ENCODE peak calls at places on chromosome 18, in four cellular contexts. J is K562, Z is GM12878, V is HL-60. E is an unnamed sample.

GRCh38 chr18:9887992-9888391 is 2.2 kb downstream of the TXNDC2 start:
- DNase-seq in J (no peak), Z (no peak), V (no peak), E (no peak)

GRCh38 chr18:50310080-50310479 is 22.6 kb upstream of the CXXC1 start:
- DNase-seq in J (no peak), Z (no peak), V (peak), E (no peak)

GRCh38 chr18:54205951-54206350 is 18.5 kb downstream of the MBD2 start:
- DNase-seq in J (no peak), Z (no peak), V (no peak), E (no peak)

GRCh38 chr18:55522011-55522410 is 66.0 kb downstream of the TCF4 start:
- DNase-seq in J (peak), Z (no peak), V (peak), E (no peak)

GRCh38 chr18:10081477-10081876 is 167.7 kb downstream of the VAPA start:
- DNase-seq in J (no peak), Z (no peak), V (no peak), E (no peak)

GRCh38 chr18:5284808-5285207 is 10.7 kb downstream of the ZBTB14 start:
- DNase-seq in J (no peak), Z (no peak), V (no peak), E (no peak)

GRCh38 chr18:5197032-5197434 is at the start of gene AKAIN1:
- DNase-seq in J (peak), Z (no peak), V (peak), E (peak)

GRCh38 chr18:34978953-34979608 is 62.1 kb upstream of the MAPRE2 start:
- DNase-seq in J (peak), Z (peak), V (peak), E (no peak)

GRCh38 chr18:13232060-13232917 is 13.7 kb downstream of the LDLRAD4 start:
- DNase-seq in J (no peak), Z (no peak), V (no peak), E (no peak)

GRCh38 chr18:44320619-44321460 is 359.8 kb upstream of the SETBP1 start:
- DNase-seq in J (no peak), Z (no peak), V (no peak), E (no peak)

GRCh38 chr18:59512025-59512710 is 153.1 kb upstream of the LMAN1 start:
- DNase-seq in J (no peak), Z (no peak), V (no peak), E (no peak)

GRCh38 chr18:2911533-2911932 is 64.7 kb downstream of the EMILIN2 start:
- DNase-seq in J (no peak), Z (no peak), V (no peak), E (no peak)

GRCh38 chr18:36376361-36376760 is 78.8 kb downstream of the FHOD3 start:
- DNase-seq in J (no peak), Z (no peak), V (no peak), E (no peak)

GRCh38 chr18:28068208-28068607 is 108.7 kb downstream of the CDH2 start:
- DNase-seq in J (no peak), Z (no peak), V (no peak), E (no peak)

GRCh38 chr18:36620801-36621200 is 208.0 kb downstream of the TPGS2 start:
- DNase-seq in J (no peak), Z (no peak), V (no peak), E (no peak)

GRCh38 chr18:60372598-60372997 is at the start of gene MC4R:
- DNase-seq in J (no peak), Z (no peak), V (no peak), E (no peak)

GRCh38 chr18:62788111-62788510 is 72.8 kb downstream of the PHLPP1 start:
- DNase-seq in J (no peak), Z (no peak), V (no peak), E (no peak)

GRCh38 chr18:62844850-62845643 is 129.7 kb downstream of the PHLPP1 start:
- DNase-seq in J (no peak), Z (no peak), V (no peak), E (no peak)

GRCh38 chr18:58535340-58536186 is 93.3 kb downstream of the ALPK2 start:
- DNase-seq in J (no peak), Z (peak), V (peak), E (no peak)

GRCh38 chr18:48540329-48541025 is 1.6 kb downstream of the CTIF start:
- DNase-seq in J (peak), Z (no peak), V (peak), E (peak)

GRCh38 chr18:32324173-32324572 is 134.3 kb downstream of the MEP1B start:
- DNase-seq in J (no peak), Z (no peak), V (no peak), E (no peak)

GRCh38 chr18:44325903-44326650 is 354.6 kb upstream of the SETBP1 start:
- DNase-seq in J (peak), Z (no peak), V (peak), E (no peak)

GRCh38 chr18:23281626-23282436 is 146.5 kb downstream of the CABLES1 start:
- DNase-seq in J (no peak), Z (no peak), V (no peak), E (no peak)

GRCh38 chr18:49531678-49532153 is 30.1 kb upstream of the LIPG start:
- DNase-seq in J (no peak), Z (no peak), V (no peak), E (no peak)

GRCh38 chr18:11955299-11956029 is 25.8 kb upstream of the IMPA2 start:
- DNase-seq in J (peak), Z (no peak), V (peak), E (no peak)

GRCh38 chr18:48834421-48835011 is 116.2 kb downstream of the SMAD7 start:
- DNase-seq in J (no peak), Z (peak), V (peak), E (peak)

DNA sequence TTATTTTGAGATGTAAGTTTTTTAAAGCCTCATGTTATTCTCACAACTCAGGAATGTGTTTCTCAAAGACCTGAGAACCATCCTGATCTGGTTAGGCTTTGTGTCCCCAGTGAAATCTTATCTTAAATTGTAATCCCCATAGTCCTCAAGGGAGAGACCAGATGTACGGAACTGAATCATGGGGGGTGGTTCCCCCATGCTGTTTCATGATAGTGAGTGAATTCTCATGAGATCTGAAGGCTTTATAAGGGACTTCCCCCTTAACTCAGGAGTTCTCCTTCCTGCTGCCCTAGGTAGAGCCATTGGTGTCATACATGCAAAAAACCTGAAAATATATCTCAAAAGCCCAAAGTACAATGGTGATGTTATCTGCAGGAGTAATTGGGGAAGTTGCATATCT is 836.7 kb downstream of the CBLN2 start:
- DNase-seq in J (no peak), Z (no peak), V (no peak), E (no peak)
- TF ChIP-seq SPI1 in J (no peak), Z (no peak), V (no peak), E (no peak)

GRCh38 chr18:79394438-79395307 is 1.1 kb upstream of the NFATC1 start:
- DNase-seq in J (no peak), Z (no peak), V (no peak), E (no peak)
- TF ChIP-seq SPI1 in J (no peak), Z (no peak), V (no peak), E (no peak)

GRCh38 chr18:415627-416612 is 84.6 kb downstream of the COLEC12 start:
- DNase-seq in J (no peak), Z (no peak), V (peak), E (no peak)
- TF ChIP-seq SPI1 in J (no peak), Z (no peak), V (peak), E (no peak)

GRCh38 chr18:42437001-42437400 is 482.0 kb downstream of the PIK3C3 start:
- DNase-seq in J (no peak), Z (no peak), V (no peak), E (no peak)

GRCh38 chr18:42437646-42438045 is 482.6 kb downstream of the PIK3C3 start:
- DNase-seq in J (no peak), Z (no peak), V (no peak), E (no peak)

GRCh38 chr18:42436366-42436765 is 481.3 kb downstream of the PIK3C3 start:
- DNase-seq in J (no peak), Z (no peak), V (no peak), E (no peak)
- TF ChIP-seq SPI1 in J (no peak), Z (no peak), V (no peak), E (no peak)

GRCh38 chr18:52237551-52237950 is 102.4 kb upstream of the DCC start:
- DNase-seq in J (no peak), Z (no peak), V (no peak), E (no peak)
- TF ChIP-seq SPI1 in J (no peak), Z (no peak), V (no peak), E (no peak)

GRCh38 chr18:76518543-76519155 is 23.6 kb upstream of the ZNF516 start:
- DNase-seq in J (no peak), Z (no peak), V (no peak), E (no peak)
- TF ChIP-seq SPI1 in J (no peak), Z (no peak), V (no peak), E (peak)

DNA sequence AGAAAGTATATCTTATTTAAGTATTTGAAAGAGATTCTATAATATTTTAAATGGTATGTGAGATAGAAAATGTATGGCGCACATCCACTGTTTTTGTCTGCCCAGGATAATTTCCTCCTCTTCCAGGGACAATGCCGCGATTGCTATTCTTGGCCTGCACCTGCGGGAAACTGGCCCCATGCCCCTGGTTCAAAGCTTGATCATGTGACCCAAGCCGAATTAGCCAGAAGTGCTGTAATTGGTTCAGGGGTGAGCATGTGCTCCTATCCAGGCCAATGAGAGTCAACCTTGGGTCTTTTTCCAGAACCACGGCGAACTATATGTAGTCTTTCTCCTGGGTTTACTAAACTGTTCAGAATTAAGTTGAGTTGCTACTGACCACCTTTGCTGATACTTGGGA is 38.2 kb upstream of the GREB1L start:
- DNase-seq in J (no peak), Z (no peak), V (no peak), E (no peak)
- TF ChIP-seq SPI1 in J (no peak), Z (no peak), V (no peak), E (no peak)

DNA sequence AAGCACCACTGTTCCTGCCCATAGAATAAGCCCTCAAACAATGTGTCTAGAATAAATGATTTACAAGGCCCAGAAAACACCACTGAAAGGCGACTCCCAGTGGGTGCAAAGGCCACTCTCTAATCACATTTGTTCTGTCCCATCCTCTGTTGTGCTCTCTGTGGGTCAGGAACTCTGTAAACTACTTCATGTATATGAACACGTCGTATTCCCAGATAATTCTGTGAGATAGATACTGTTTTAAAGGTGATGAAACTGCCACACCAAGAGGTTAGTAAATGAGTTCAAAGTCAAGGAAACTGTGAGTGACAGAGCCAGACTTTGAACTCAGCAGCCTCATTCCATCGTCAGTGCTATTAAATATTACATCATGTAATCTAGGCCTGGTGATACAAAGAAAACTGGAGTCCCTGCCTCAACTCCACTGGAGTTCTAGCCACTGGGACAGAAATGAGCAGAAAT is 269.7 kb upstream of the DCC start:
- DNase-seq in J (no peak), Z (peak), V (no peak), E (no peak)
- TF ChIP-seq SPI1 in J (no peak), Z (no peak), V (no peak), E (no peak)

E was measured in GM12891.